ENCODE peak calls at places on chromosomes 7 and 10, in five cellular contexts. H is astrocyte of the spinal cord; L is left cardiac atrium; I is SK-MEL-5; Y is stimulated activated CD8-positive, alpha-beta memory T cell treated with anti-CD3 and anti-CD28 coated beads, Interleukin-2, amount 100 ng/mL, for 1 hour. Z is an unnamed sample.

GRCh38 chr10:77351386-77351785 is 286.2 kb downstream of the KCNMA1 start:
- DNase-seq in L (no peak), H (peak), Y (no peak), I (no peak), Z (no peak)

GRCh38 chr7:102104245-102104644 is 182.4 kb upstream of the SH2B2 start:
- DNase-seq in I (no peak), Y (no peak), L (no peak), H (no peak), Z (no peak)

GRCh38 chr7:94907420-94908203 is at the start of gene PPP1R9A:
- DNase-seq in L (peak), H (peak), Y (no peak), I (peak), Z (peak)

GRCh38 chr7:120407015-120407414 is 134.0 kb downstream of the KCND2 start:
- DNase-seq in H (no peak), L (no peak), Y (no peak), I (no peak), Z (no peak)

GRCh38 chr7:158124671-158125079 is 462.9 kb downstream of the PTPRN2 start:
- DNase-seq in H (no peak), L (no peak), I (no peak), Y (no peak), Z (no peak)

GRCh38 chr7:100694196-100694745 is at the start of gene GIGYF1:
- DNase-seq in I (peak), Y (peak), H (peak), L (peak), Z (no peak)

GRCh38 chr10:112622786-112623185 is 175.8 kb downstream of the VTI1A start:
- DNase-seq in Y (no peak), H (no peak), I (no peak), L (no peak), Z (no peak)

GRCh38 chr7:50412958-50413357 is 37.2 kb downstream of the FIGNL1 start:
- DNase-seq in I (no peak), L (no peak), Y (no peak), H (no peak), Z (no peak)

GRCh38 chr10:114767589-114768393 is 53.8 kb upstream of the FHIP2A start:
- DNase-seq in I (no peak), H (no peak), L (peak), Y (no peak), Z (no peak)

GRCh38 chr10:77636286-77636966 is 1.2 kb downstream of the KCNMA1 start:
- DNase-seq in L (no peak), I (no peak), H (no peak), Y (no peak), Z (no peak)

Z was measured in KBM-7.